ENCODE peak calls at places on chromosomes 16 and 17, in ten cellular contexts. M is cardiac fibroblast, C is stomach, N is DND-41, T is colonic mucosa, K is BJ, Y is HepG2, W is endothelial cell of umbilical vein, G is HFF-Myc, F is astrocyte of the spinal cord. E is an unnamed sample.

GRCh38 chr16:89334050-89334449 is 116.5 kb downstream of the ZNF778 start:
- DNase-seq in C (no peak), T (no peak), N (no peak), M (no peak), Y (no peak), F (no peak), W (no peak), K (no peak), G (no peak), E (no peak)

GRCh38 chr17:15934866-15935265 is 10.1 kb upstream of the ADORA2B start:
- DNase-seq in T (no peak), F (no peak), C (no peak), N (no peak), M (no peak), K (no peak), Y (no peak), G (no peak), W (no peak), E (no peak)

GRCh38 chr17:79992657-79993389 is 42.8 kb downstream of the TBC1D16 start:
- DNase-seq in M (no peak), F (no peak), W (no peak), Y (no peak), N (no peak), K (no peak), C (no peak), G (no peak), T (no peak), E (no peak)

GRCh38 chr16:6803171-6803570 is 529.5 kb upstream of the RBFOX1 start:
- DNase-seq in N (no peak), Y (no peak), F (no peak), G (no peak), K (no peak), M (no peak), T (no peak), C (no peak), W (no peak), E (no peak)

GRCh38 chr16:67015317-67015731 is 13.6 kb upstream of the CBFB start:
- DNase-seq in T (no peak), W (no peak), G (no peak), C (no peak), Y (no peak), K (no peak), M (no peak), F (no peak), N (no peak), E (no peak)

GRCh38 chr17:2179615-2180295 is 123.8 kb downstream of the SMG6 start:
- DNase-seq in M (peak; percentile 98), G (peak; percentile 99), F (peak; percentile 98), T (peak; percentile 78), N (no peak), K (peak; percentile 76), Y (no peak), C (peak; percentile 71), W (peak; percentile 98), E (peak; percentile 91)

GRCh38 chr16:52453661-52454060 is 93.3 kb downstream of the TOX3 start:
- DNase-seq in C (no peak), M (no peak), G (no peak), F (no peak), T (no peak), W (no peak), K (no peak), N (no peak), Y (no peak), E (no peak)

GRCh38 chr16:67481561-67482259 is 753 bp upstream of the ATP6V0D1 start:
- DNase-seq in F (no peak), C (peak; percentile 56), W (peak; percentile 60), T (peak; percentile 79), G (no peak), M (peak; percentile 64), K (no peak), Y (peak; percentile 65), N (peak; percentile 68), E (no peak)

GRCh38 chr17:78529871-78530670 is 47.1 kb downstream of the DNAH17 start:
- DNase-seq in W (no peak), N (no peak), C (peak; percentile 40), Y (no peak), T (peak; percentile 71), F (no peak), G (no peak), K (no peak), M (no peak), E (no peak)

GRCh38 chr17:45093444-45094110 is 32.5 kb downstream of the NMT1 start:
- DNase-seq in T (no peak), M (no peak), Y (no peak), F (peak; percentile 36), W (no peak), G (no peak), K (no peak), N (no peak), C (no peak), E (no peak)

GRCh38 chr16:29820271-29820701 is at the start of gene MVP:
- DNase-seq in M (peak; percentile 63), W (peak; percentile 42), C (peak; percentile 78), Y (no peak), T (peak; percentile 92), K (no peak), G (no peak), N (peak; percentile 42), F (peak; percentile 66), E (no peak)
- H3K4me3 ChIP-seq in M (peak within 1 kb of the TSS; percentile 75), W (peak within 1 kb of the TSS; percentile 91), C (peak within 1 kb of the TSS; percentile 80), Y (peak within 1 kb of the TSS; percentile 59), T (peak within 1 kb of the TSS; percentile 82), K (peak within 1 kb of the TSS; percentile 80), G (peak within 1 kb of the TSS; percentile 55), N (no peak within 1 kb of the TSS), F (peak within 1 kb of the TSS; percentile 65), E (peak within 1 kb of the TSS; percentile 93)

DNA sequence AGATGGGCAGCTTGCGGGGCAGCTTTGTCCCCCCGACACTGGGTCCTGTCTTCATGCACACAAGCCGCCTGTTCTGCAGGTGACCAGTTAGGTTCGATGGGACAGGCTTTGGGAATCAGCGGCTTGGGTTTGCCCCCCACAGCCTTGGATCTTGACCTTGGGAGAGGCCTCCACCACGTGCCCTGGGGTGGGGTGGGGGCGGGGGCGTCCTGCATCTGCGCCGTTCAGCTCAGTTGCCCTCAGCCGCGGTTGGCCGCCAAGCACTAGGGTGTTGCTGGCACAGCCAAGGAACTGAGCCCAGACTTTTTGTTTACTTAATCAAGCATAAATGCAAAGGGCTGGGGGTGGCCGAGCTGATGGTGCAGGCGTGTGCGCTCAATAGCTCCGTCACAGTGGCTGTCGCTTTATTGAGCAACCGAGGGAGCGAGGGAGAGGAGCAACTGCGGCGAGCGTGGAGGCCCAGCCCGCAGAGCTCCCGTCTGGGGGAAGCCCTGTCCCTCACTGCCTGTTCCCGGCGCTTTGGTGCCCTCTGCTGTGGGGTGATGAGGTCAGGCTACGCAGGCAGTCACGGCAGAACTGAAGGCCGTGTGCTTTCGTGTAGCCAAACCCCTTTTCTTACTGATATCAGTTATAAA is 33.9 kb downstream of the JPH3 start:
- DNase-seq in K (peak; percentile 16), Y (peak; percentile 75), T (peak; percentile 82), G (peak; percentile 39), F (peak; percentile 53), N (peak; percentile 68), C (peak; percentile 80), M (peak; percentile 85), W (peak; percentile 61), E (peak; percentile 28)
- H3K4me3 ChIP-seq in K (no peak overlapping the region), Y (peak overlapping the region; percentile 19), T (peak overlapping the region; percentile 22), G (no peak overlapping the region), F (no peak overlapping the region), N (no peak overlapping the region), C (peak overlapping the region; percentile 26), M (no peak overlapping the region), W (no peak overlapping the region), E (no peak overlapping the region)

GRCh38 chr17:39939588-39940419 is 12.3 kb downstream of the LRRC3C start:
- DNase-seq in M (peak; percentile 96), C (no peak), G (peak; percentile 79), W (peak; percentile 31), K (peak; percentile 76), F (peak; percentile 87), N (peak; percentile 32), T (no peak), Y (no peak), E (peak; percentile 59)
- H3K4me3 ChIP-seq in M (no peak overlapping the region), C (no peak overlapping the region), G (no peak overlapping the region), W (no peak overlapping the region), K (no peak overlapping the region), F (no peak overlapping the region), N (no peak overlapping the region), T (no peak overlapping the region), Y (no peak overlapping the region), E (no peak overlapping the region)

GRCh38 chr17:57584050-57584551 is 161.0 kb downstream of the CCDC182 start:
- DNase-seq in N (no peak), Y (no peak), K (peak; percentile 37), W (no peak), M (no peak), T (no peak), F (no peak), G (peak; percentile 82), C (no peak), E (peak; percentile 25)

GRCh38 chr17:57587201-57587870 is 157.8 kb downstream of the CCDC182 start:
- DNase-seq in Y (no peak), T (no peak), F (no peak), G (no peak), C (no peak), N (no peak), K (no peak), W (no peak), M (no peak), E (no peak)

GRCh38 chr17:57586099-57586702 is 158.9 kb downstream of the CCDC182 start:
- DNase-seq in M (no peak), F (no peak), G (no peak), N (no peak), T (no peak), C (no peak), W (no peak), K (no peak), Y (no peak), E (no peak)

GRCh38 chr17:57582881-57583756 is 162.0 kb downstream of the CCDC182 start:
- DNase-seq in K (no peak), Y (no peak), T (no peak), G (no peak), M (no peak), C (no peak), F (no peak), N (no peak), W (no peak), E (no peak)

GRCh38 chr17:57585341-57586098 is 159.6 kb downstream of the CCDC182 start:
- DNase-seq in M (no peak), K (no peak), N (peak; percentile 64), C (no peak), Y (no peak), G (no peak), F (no peak), T (no peak), W (no peak), E (no peak)
- H3K4me3 ChIP-seq in M (no peak overlapping the region), K (no peak overlapping the region), N (no peak overlapping the region), C (no peak overlapping the region), Y (no peak overlapping the region), G (no peak overlapping the region), F (no peak overlapping the region), T (no peak overlapping the region), W (no peak overlapping the region), E (no peak overlapping the region)